ENCODE peak calls at places on chromosomes 11 and 22, in eight cellular contexts. R is fibroblast of pulmonary artery; T is stomach; F is cardiac muscle cell; P is endodermal cell; L is right atrium auricular region; O is CD8-positive, alpha-beta T cell; X is transverse colon. G is an unnamed sample.

GRCh38 chr11:65262775-65263174 is 1.0 kb downstream of the POLA2 start:
- DNase-seq in R (no peak), T (no peak), F (no peak), P (no peak), L (no peak), O (no peak), X (no peak), G (no peak)

GRCh38 chr11:128936546-128937275 is 6.0 kb downstream of the TP53AIP1 start:
- DNase-seq in R (no peak), T (no peak), F (no peak), P (peak), L (no peak), O (no peak), X (no peak), G (no peak)

GRCh38 chr11:26846222-26846621 is 124.4 kb upstream of the SLC5A12 start:
- DNase-seq in R (no peak), T (no peak), F (no peak), P (no peak), L (no peak), O (no peak), X (no peak), G (no peak)

GRCh38 chr22:32380991-32381390 is 23.3 kb downstream of the RFPL3 start:
- DNase-seq in R (no peak), T (no peak), F (no peak), P (no peak), L (no peak), O (no peak), X (no peak), G (no peak)

GRCh38 chr22:29938285-29938693 is 55.3 kb downstream of the MTMR3 start:
- DNase-seq in R (no peak), T (no peak), F (no peak), P (no peak), L (no peak), O (no peak), X (no peak), G (no peak)

GRCh38 chr11:86370922-86371614 is 3.6 kb upstream of the CCDC81 start:
- DNase-seq in R (peak), T (no peak), F (peak), P (no peak), L (no peak), O (no peak), X (no peak), G (no peak)

GRCh38 chr22:22460635-22461034 is 47.9 kb downstream of the ZNF280B start:
- DNase-seq in R (peak), T (no peak), F (peak), P (no peak), L (no peak), O (no peak), X (no peak), G (no peak)

GRCh38 chr22:48208894-48209293 is 1446.4 kb downstream of the TBC1D22A start:
- DNase-seq in R (no peak), T (no peak), F (no peak), P (no peak), L (no peak), O (peak), X (no peak), G (peak)

GRCh38 chr22:39240841-39241631 is 3.7 kb downstream of the PDGFB start:
- DNase-seq in R (no peak), T (peak), F (no peak), P (no peak), L (peak), O (peak), X (peak), G (no peak)

GRCh38 chr11:102252339-102252891 is 64.9 kb upstream of the BIRC3 start:
- DNase-seq in R (no peak), T (no peak), F (no peak), P (no peak), L (no peak), O (no peak), X (no peak), G (no peak)

GRCh38 chr11:106276859-106277436 is 199.5 kb downstream of the AASDHPPT start:
- DNase-seq in R (peak), T (no peak), F (peak), P (peak), L (no peak), O (no peak), X (no peak), G (no peak)
- TF ChIP-seq CTCF in R (peak), T (no peak), F (peak), P (peak), L (no peak), O (no peak), X (no peak), G (peak)

GRCh38 chr22:50699754-50700386 is 27.2 kb downstream of the SHANK3 start:
- DNase-seq in R (no peak), T (no peak), F (no peak), P (peak), L (no peak), O (no peak), X (no peak), G (no peak)
- TF ChIP-seq CTCF in R (peak), T (no peak), F (peak), P (peak), L (no peak), O (no peak), X (no peak), G (peak)

GRCh38 chr11:118530180-118530682 is 761 bp upstream of the TMEM25 start:
- DNase-seq in R (peak), T (peak), F (no peak), P (no peak), L (no peak), O (no peak), X (peak), G (no peak)

GRCh38 chr11:118531597-118532084 is 649 bp downstream of the TMEM25 start:
- DNase-seq in R (no peak), T (no peak), F (no peak), P (peak), L (no peak), O (no peak), X (no peak), G (no peak)

GRCh38 chr11:118530683-118531596 is at the start of gene TMEM25:
- DNase-seq in R (peak), T (peak), F (peak), P (peak), L (peak), O (peak), X (peak), G (peak)

GRCh38 chr11:118528511-118528910 is 1.2 kb downstream of the TTC36 start:
- DNase-seq in R (no peak), T (no peak), F (no peak), P (no peak), L (no peak), O (no peak), X (no peak), G (no peak)

GRCh38 chr11:118529584-118530175 is 1.3 kb upstream of the TMEM25 start:
- DNase-seq in R (no peak), T (no peak), F (no peak), P (peak), L (peak), O (no peak), X (no peak), G (no peak)
- TF ChIP-seq CTCF in R (no peak), T (no peak), F (no peak), P (peak), L (no peak), O (no peak), X (no peak), G (no peak)

DNA sequence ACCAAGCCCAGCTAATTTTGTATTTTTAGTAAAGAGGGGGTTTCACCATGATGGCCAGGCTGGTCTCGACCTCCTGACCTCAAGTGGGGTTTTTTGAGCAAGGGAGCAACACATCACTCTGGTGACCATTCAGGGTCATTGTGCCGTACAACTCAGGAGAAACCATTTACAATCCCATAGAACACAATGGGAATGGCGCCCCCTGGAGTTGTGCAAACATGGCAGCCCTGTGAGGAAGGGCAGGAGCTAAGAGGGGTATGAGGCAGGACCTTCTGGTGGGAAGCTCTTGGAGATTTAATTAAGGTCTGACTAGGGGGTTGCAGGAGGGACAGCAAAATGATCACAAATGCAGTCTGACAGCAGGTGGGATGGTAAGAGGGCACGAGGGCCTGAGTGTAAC is 9.2 kb upstream of the CSF2RB start:
- DNase-seq in R (no peak), T (no peak), F (no peak), P (no peak), L (no peak), O (no peak), X (no peak), G (no peak)
- TF ChIP-seq CTCF in R (no peak), T (no peak), F (peak), P (peak), L (no peak), O (no peak), X (no peak), G (no peak)

DNA sequence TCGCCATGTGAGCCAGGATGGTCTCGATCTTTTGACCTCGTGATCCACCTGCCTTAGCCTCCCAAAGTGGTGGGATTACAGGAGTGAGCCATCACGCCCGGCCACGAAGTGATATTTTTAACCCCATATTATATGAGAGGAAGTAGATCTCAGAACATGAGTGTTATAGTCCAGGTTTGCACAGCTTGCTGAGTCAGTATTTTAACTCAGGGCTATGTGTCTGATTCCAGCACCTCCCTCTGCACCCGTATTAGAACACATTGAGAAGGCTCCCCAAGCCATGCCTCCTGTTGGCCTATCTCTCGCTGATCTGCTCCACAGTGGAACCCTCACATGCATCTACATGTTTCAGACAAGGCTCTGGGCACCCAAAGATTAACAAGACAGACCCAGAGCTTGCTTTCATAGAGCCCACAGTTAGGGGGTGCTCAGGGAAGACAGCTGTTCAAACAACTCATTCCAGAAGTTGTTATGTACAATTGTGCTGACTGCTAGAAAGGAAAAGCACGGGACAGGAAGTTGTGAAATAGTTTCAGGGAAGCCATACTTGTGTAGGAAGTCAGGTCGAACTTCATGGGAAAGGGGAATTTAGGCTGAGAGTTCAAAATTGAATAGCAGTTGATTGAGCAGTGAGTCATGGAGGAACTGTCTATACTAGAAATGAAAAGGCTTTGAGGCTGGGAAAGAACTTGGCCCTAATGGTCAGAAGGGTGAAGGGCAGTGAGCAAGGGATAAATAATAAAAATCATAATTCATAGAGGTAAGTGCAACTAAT is 49.3 kb upstream of the CLPB start:
- DNase-seq in R (peak), T (no peak), F (peak), P (no peak), L (no peak), O (no peak), X (no peak), G (no peak)
- TF ChIP-seq CTCF in R (no peak), T (no peak), F (no peak), P (no peak), L (no peak), O (no peak), X (no peak), G (no peak)

DNA sequence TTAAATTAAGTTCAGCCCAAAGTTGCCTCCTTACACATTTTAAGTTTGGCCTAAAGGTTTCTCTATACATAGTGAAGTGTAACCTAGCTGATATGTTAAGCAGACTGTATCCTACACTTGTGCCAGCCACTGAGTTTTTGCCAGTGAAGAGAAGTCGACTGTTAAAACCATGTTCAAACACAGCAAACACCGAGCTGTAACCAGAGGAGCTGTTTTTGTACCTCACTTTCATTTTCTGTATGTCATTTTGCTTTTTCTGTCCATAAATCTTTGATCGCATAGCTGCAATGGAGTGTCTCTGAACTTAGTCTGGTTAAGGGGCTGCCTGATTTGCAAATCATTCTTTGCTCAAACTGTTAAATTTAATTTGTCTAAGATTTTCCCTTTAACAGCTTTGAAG is 403.7 kb downstream of the LUZP2 start:
- DNase-seq in R (no peak), T (no peak), F (no peak), P (no peak), L (no peak), O (no peak), X (no peak), G (no peak)
- TF ChIP-seq CTCF in R (no peak), T (no peak), F (no peak), P (no peak), L (no peak), O (no peak), X (no peak), G (no peak)

GRCh38 chr22:19696504-19697276 is 17.6 kb upstream of the SEPTIN5 start:
- DNase-seq in R (no peak), T (no peak), F (no peak), P (peak), L (no peak), O (no peak), X (no peak), G (no peak)
- TF ChIP-seq CTCF in R (no peak), T (no peak), F (no peak), P (no peak), L (no peak), O (no peak), X (no peak), G (no peak)

GRCh38 chr11:46445192-46445591 is 53.6 kb upstream of the CHRM4 start:
- DNase-seq in R (no peak), T (no peak), F (no peak), P (no peak), L (no peak), O (no peak), X (no peak), G (no peak)

GRCh38 chr11:46444305-46444704 is 52.7 kb upstream of the CHRM4 start:
- DNase-seq in R (no peak), T (no peak), F (no peak), P (no peak), L (no peak), O (no peak), X (no peak), G (no peak)

GRCh38 chr11:46447544-46447943 is 56.0 kb upstream of the CHRM4 start:
- DNase-seq in R (no peak), T (no peak), F (no peak), P (no peak), L (no peak), O (no peak), X (no peak), G (no peak)

GRCh38 chr11:46445887-46446286 is 54.3 kb upstream of the CHRM4 start:
- DNase-seq in R (no peak), T (no peak), F (no peak), P (no peak), L (no peak), O (no peak), X (no peak), G (no peak)

DNA sequence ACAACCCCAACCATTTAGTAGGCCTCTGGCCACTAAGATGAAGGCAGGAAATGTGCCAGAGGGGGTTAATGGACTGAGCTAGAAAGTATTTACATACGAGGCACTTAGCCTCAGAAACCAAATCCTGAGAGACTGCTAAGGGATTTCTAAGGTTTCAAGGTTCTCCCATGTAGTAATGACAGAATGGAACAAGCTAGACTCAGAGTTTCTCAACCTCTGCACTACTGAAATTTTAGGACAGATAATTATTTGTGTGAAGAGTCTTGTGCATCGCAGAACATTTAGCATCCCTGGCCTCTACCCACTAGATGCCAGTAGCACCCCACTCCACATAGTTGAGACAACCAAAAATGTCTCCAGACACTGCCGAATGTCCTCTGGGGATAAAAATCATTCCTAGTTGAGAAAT is 54.8 kb upstream of the CHRM4 start:
- DNase-seq in R (no peak), T (no peak), F (peak), P (no peak), L (no peak), O (no peak), X (no peak), G (no peak)
- TF ChIP-seq CTCF in R (peak), T (no peak), F (no peak), P (no peak), L (no peak), O (no peak), X (no peak), G (peak)

DNA sequence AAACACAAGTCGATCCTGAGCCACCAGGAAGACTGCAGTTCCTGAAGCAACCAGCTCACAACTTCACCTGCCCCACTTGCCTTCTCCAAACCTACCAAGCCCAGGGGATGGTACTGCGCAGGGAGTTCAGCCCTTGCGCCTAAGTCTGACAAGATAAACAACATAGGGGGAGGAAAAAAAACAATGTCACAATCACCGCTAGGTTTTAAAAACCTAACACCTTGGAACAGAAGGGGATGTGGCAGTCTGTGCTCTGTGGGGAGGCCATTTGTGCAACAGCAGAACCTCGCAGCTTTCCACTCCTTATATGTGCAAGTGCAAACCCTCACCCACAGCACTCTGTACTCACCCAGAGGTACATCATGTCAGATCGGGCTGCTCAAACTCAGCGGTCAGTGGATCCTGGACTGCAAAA is 134.2 kb downstream of the RBFOX2 start:
- DNase-seq in R (peak), T (no peak), F (no peak), P (no peak), L (no peak), O (no peak), X (peak), G (no peak)
- TF ChIP-seq CTCF in R (no peak), T (no peak), F (no peak), P (peak), L (no peak), O (no peak), X (peak), G (no peak)

GRCh38 chr22:35842954-35843353 is 125.3 kb downstream of the APOL5 start:
- DNase-seq in R (peak), T (no peak), F (peak), P (peak), L (no peak), O (no peak), X (no peak), G (no peak)
- TF ChIP-seq CTCF in R (peak), T (peak), F (peak), P (peak), L (no peak), O (no peak), X (peak), G (peak)